ENCODE peak calls at places on chromosome 20, in five cellular contexts. L is Panc1, B is ascending aorta, A is right atrium auricular region, H is ovary. C is an unnamed sample. For H3K4me1, the result is how much of the 10 kb centered on the place peaks cover.

GRCh38 chr20:41003143-41003932 is 25.3 kb upstream of the TOP1 start:
- DNase-seq in B (peak), L (peak), A (peak), H (peak), C (no peak)

GRCh38 chr20:44650777-44651493 is 564 bp downstream of the ADA start:
- DNase-seq in B (no peak), L (no peak), H (no peak), A (no peak), C (peak)

GRCh38 chr20:8509809-8510208 is 377.7 kb downstream of the PLCB1 start:
- DNase-seq in H (no peak), A (no peak), B (no peak), L (no peak), C (no peak)

GRCh38 chr20:52031574-52032303 is 159.8 kb downstream of the ZFP64 start:
- DNase-seq in L (no peak), B (no peak), A (no peak), H (peak), C (no peak)

GRCh38 chr20:23749746-23750145 is 989 bp downstream of the CST1 start:
- DNase-seq in B (no peak), A (no peak), L (no peak), H (no peak), C (no peak)

GRCh38 chr20:31711416-31712111 is 11.1 kb downstream of the BCL2L1 start:
- DNase-seq in L (no peak), A (no peak), H (no peak), B (no peak), C (no peak)

GRCh38 chr20:38143646-38144554 is 21.2 kb downstream of the TGM2 start:
- DNase-seq in L (no peak), H (no peak), B (peak), A (no peak), C (peak)

GRCh38 chr20:39885975-39886649 is 802.9 kb downstream of the MAFB start:
- DNase-seq in B (peak), A (peak), H (peak), L (peak), C (peak)

GRCh38 chr20:46558511-46558959 is 8.1 kb upstream of the OCSTAMP start:
- DNase-seq in B (no peak), L (peak), A (peak), H (peak), C (no peak)

GRCh38 chr20:3896853-3897252 is 7.7 kb downstream of the PANK2 start:
- DNase-seq in H (no peak), L (no peak), A (no peak), B (no peak), C (no peak)

GRCh38 chr20:3900187-3900604 is 11.0 kb downstream of the PANK2 start:
- DNase-seq in A (no peak), L (no peak), B (no peak), H (no peak), C (no peak)

GRCh38 chr20:3901028-3901746 is 12.0 kb downstream of the PANK2 start:
- DNase-seq in A (no peak), H (no peak), B (no peak), L (no peak), C (no peak)

GRCh38 chr20:3896302-3896701 is 7.1 kb downstream of the PANK2 start:
- DNase-seq in H (no peak), L (no peak), A (no peak), B (no peak), C (no peak)

GRCh38 chr20:3898639-3899038 is 9.5 kb downstream of the PANK2 start:
- DNase-seq in B (no peak), L (no peak), A (no peak), H (no peak), C (no peak)
- H3K4me1 ChIP-seq in B (half or more), L (half or more), A (under half), H (under half), C (half or more)

DNA sequence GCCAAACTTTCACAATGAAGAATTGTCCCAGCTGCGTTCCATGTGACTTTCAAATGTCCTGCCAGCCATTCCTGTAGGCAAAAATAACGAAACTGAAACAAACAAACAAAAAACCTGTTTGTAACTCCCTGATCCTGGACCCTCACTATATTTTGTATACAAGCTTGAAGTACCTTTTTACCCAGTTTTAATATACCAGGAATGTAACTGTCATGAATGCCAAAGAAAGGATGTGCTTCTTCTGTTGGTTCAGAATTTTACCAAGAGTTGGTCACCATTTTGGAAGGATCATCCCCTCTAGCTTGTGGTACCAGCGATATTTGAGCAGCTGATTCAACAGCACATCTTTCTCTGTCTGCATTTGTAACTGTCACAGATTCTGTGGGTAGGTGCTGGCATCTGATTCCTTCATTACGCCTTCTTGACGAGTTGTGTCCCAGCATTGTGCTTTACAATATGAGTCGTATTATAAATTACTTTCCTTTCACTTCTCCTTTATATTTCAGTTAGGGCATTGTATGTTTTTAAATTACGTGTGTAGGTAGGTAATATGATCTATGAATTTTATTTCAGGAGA is 93.9 kb downstream of the DLGAP4 start:
- DNase-seq in B (no peak), H (no peak), A (no peak), L (no peak), C (no peak)
- TF ChIP-seq CTCF in B (no peak), H (no peak), A (no peak), L (no peak), C (no peak)

GRCh38 chr20:13786143-13786828 is 1.5 kb downstream of the NDUFAF5 start:
- DNase-seq in B (no peak), H (no peak), A (no peak), L (no peak), C (no peak)

GRCh38 chr20:13778827-13779226 is 5.9 kb downstream of the ESF1 start:
- DNase-seq in B (no peak), A (no peak), L (no peak), H (no peak), C (no peak)

GRCh38 chr20:13784271-13784892 is 337 bp downstream of the ESF1 start:
- DNase-seq in L (no peak), H (no peak), A (no peak), B (no peak), C (peak)

GRCh38 chr20:13784893-13785715 is at the start of the genes ESF1 and NDUFAF5:
- DNase-seq in H (peak), A (peak), L (peak), B (peak), C (peak)

GRCh38 chr20:13783528-13783927 is 1.2 kb downstream of the ESF1 start:
- DNase-seq in B (no peak), A (no peak), L (no peak), H (no peak), C (no peak)
- H3K4me1 ChIP-seq in B (under half), A (under half), L (under half), H (under half), C (under half)

GRCh38 chr20:64133951-64134407 is 26.6 kb upstream of the NPBWR2 start:
- DNase-seq in L (no peak), H (no peak), A (no peak), B (no peak), C (peak)
- TF ChIP-seq CTCF in L (no peak), H (no peak), A (no peak), B (no peak), C (no peak)

GRCh38 chr20:50247196-50248094 is 56.8 kb downstream of the CEBPB start:
- DNase-seq in L (no peak), A (no peak), H (no peak), B (no peak), C (no peak)
- H3K4me1 ChIP-seq in L (under half), A (under half), H (under half), B (under half), C (under half)

GRCh38 chr20:651713-652610 is 1.0 kb downstream of the SRXN1 start:
- DNase-seq in L (no peak), B (no peak), A (peak), H (no peak), C (no peak)

GRCh38 chr20:654427-654770 is 1.4 kb upstream of the SRXN1 start:
- DNase-seq in A (no peak), B (no peak), L (no peak), H (no peak), C (no peak)

GRCh38 chr20:653110-653589 is at the start of gene SRXN1:
- DNase-seq in H (peak), L (no peak), B (peak), A (peak), C (peak)

GRCh38 chr20:652611-653109 is 340 bp downstream of the SRXN1 start:
- DNase-seq in L (no peak), B (no peak), A (no peak), H (peak), C (peak)

GRCh38 chr20:653590-654426 is 808 bp upstream of the SRXN1 start:
- DNase-seq in L (no peak), B (no peak), H (no peak), A (no peak), C (no peak)
- TF ChIP-seq CTCF in L (peak), B (no peak), H (no peak), A (no peak), C (no peak)